ENCODE peak calls at places on chromosome 19, in six cellular contexts. K is HCT116, M is stomach, Q is Panc1, W is tibial artery, G is fibroblast of lung. O is an unnamed sample.

GRCh38 chr19:1998712-1999708 is 16.5 kb downstream of the BTBD2 start:
- DNase-seq in K (no peak), M (no peak), Q (no peak), W (no peak), G (no peak), O (no peak)

GRCh38 chr19:55216461-55217198 is 7.3 kb upstream of the PTPRH start:
- DNase-seq in K (peak; percentile 100), M (peak; percentile 72), Q (peak; percentile 99), W (peak; percentile 69), G (peak; percentile 100), O (peak; percentile 98)

GRCh38 chr19:7846247-7846646 is 16.2 kb downstream of the EVI5L start:
- DNase-seq in K (no peak), M (no peak), Q (no peak), W (no peak), G (no peak), O (peak; percentile 8)

GRCh38 chr19:33613601-33614000 is 8.2 kb upstream of the CHST8 start:
- DNase-seq in K (no peak), M (no peak), Q (no peak), W (no peak), G (no peak), O (no peak)

GRCh38 chr19:11064831-11065303 is 24.4 kb upstream of the LDLR start:
- DNase-seq in K (no peak), M (no peak), Q (no peak), W (no peak), G (peak; percentile 29), O (peak; percentile 90)

GRCh38 chr19:41456342-41456918 is 13.5 kb downstream of the ERICH4 start:
- DNase-seq in K (no peak), M (no peak), Q (no peak), W (no peak), G (peak; percentile 47), O (no peak)

GRCh38 chr19:30879225-30879624 is 470.0 kb downstream of the TSHZ3 start:
- DNase-seq in K (no peak), M (no peak), Q (no peak), W (no peak), G (no peak), O (no peak)

GRCh38 chr19:42594617-42595489 is at the start of gene CEACAM8:
- DNase-seq in K (no peak), M (no peak), Q (no peak), W (no peak), G (no peak), O (no peak)

GRCh38 chr19:49879243-49879960 is 1.9 kb downstream of the TBC1D17 start:
- DNase-seq in K (peak; percentile 71), M (no peak), Q (no peak), W (no peak), G (no peak), O (no peak)

GRCh38 chr19:44019498-44019897 is 5.7 kb upstream of the ZNF222 start:
- DNase-seq in K (no peak), M (no peak), Q (no peak), W (no peak), G (no peak), O (no peak)

GRCh38 chr19:44113784-44114390 is 688 bp downstream of the ZNF225 start:
- DNase-seq in K (no peak), M (no peak), Q (no peak), W (no peak), G (no peak), O (no peak)

GRCh38 chr19:50703915-50704548 is 15.6 kb downstream of the SHANK1 start:
- DNase-seq in K (peak; percentile 26), M (no peak), Q (no peak), W (no peak), G (no peak), O (no peak)

GRCh38 chr19:49340069-49340864 is 5.1 kb downstream of the CD37 start:
- DNase-seq in K (no peak), M (peak; percentile 84), Q (no peak), W (peak; percentile 80), G (no peak), O (peak; percentile 74)

GRCh38 chr19:15187026-15188007 is 13.5 kb downstream of the NOTCH3 start:
- DNase-seq in K (no peak), M (no peak), Q (no peak), W (no peak), G (no peak), O (no peak)

GRCh38 chr19:3554254-3555083 is 2.9 kb downstream of the MFSD12 start:
- DNase-seq in K (no peak), M (no peak), Q (no peak), W (no peak), G (no peak), O (no peak)

GRCh38 chr19:11446652-11447301 is 11.3 kb downstream of the PRKCSH start:
- DNase-seq in K (no peak), M (peak; percentile 63), Q (no peak), W (peak; percentile 32), G (no peak), O (peak; percentile 56)

GRCh38 chr19:2271516-2272103 is 10.4 kb downstream of the PEAK3 start:
- DNase-seq in K (no peak), M (no peak), Q (no peak), W (no peak), G (peak; percentile 87), O (peak; percentile 60)

GRCh38 chr19:588093-588742 is 1.5 kb upstream of the HCN2 start:
- DNase-seq in K (peak; percentile 69), M (peak; percentile 70), Q (no peak), W (no peak), G (peak; percentile 61), O (peak; percentile 90)

GRCh38 chr19:54473071-54473941 is at the start of gene CDC42EP5:
- DNase-seq in K (no peak), M (peak; percentile 50), Q (no peak), W (peak; percentile 76), G (peak; percentile 81), O (no peak)

GRCh38 chr19:18475004-18475453 is 37.1 kb upstream of the ISYNA1 start:
- DNase-seq in K (no peak), M (no peak), Q (no peak), W (no peak), G (no peak), O (no peak)

GRCh38 chr19:18473706-18474087 is 35.8 kb upstream of the ISYNA1 start:
- DNase-seq in K (no peak), M (no peak), Q (no peak), W (no peak), G (no peak), O (no peak)

GRCh38 chr19:18475762-18476331 is 37.9 kb upstream of the ISYNA1 start:
- DNase-seq in K (no peak), M (no peak), Q (no peak), W (no peak), G (no peak), O (no peak)

GRCh38 chr19:18473003-18473705 is 35.2 kb upstream of the ISYNA1 start:
- DNase-seq in K (no peak), M (no peak), Q (no peak), W (no peak), G (no peak), O (no peak)

DNA sequence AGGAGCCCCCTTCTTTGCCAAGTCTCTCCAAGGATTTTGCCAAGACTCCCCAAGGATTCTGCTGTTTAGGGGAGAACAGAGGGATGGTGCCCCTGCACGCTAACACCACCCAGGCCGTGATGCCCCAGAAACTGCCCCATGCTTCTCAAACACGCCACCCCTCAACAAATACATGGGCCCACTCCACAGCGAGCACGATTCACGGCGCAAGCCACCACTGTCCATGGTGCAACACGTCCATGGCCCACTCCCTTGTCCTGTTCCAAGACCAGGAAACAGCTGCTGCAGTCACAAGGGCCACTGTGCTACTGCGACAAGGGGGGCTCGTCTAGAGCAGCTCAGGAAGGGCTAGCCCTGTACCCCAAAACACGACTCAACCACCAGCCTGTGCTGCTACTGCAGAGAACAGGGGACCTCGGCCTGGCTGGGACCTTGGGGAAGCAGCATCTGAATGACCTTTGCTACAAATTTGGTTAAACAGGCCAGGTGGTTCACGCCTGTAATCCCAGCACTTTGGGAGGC is 36.5 kb upstream of the ISYNA1 start:
- DNase-seq in K (no peak), M (no peak), Q (no peak), W (no peak), G (no peak), O (no peak)
- H3K4me1 ChIP-seq in K (peaks cover 26% of the 10 kb centered on the region), M (peaks cover 84% of the 10 kb centered on the region), Q (peaks cover 14% of the 10 kb centered on the region), W (peaks cover 65% of the 10 kb centered on the region), G (peaks cover 7% of the 10 kb centered on the region), O (peaks cover 52% of the 10 kb centered on the region)

GRCh38 chr19:38441660-38442348 is 8.3 kb downstream of the RYR1 start:
- DNase-seq in K (no peak), M (no peak), Q (no peak), W (no peak), G (no peak), O (no peak)
- TF ChIP-seq CTCF in K (no peak), M (no peak), Q (no peak), W (no peak), G (no peak), O (no peak)

GRCh38 chr19:13054605-13055212 is 47.9 kb downstream of the LYL1 start:
- DNase-seq in K (no peak), M (no peak), Q (no peak), W (no peak), G (no peak), O (no peak)

GRCh38 chr19:13053238-13053637 is 49.4 kb downstream of the LYL1 start:
- DNase-seq in K (no peak), M (no peak), Q (no peak), W (no peak), G (peak; percentile 28), O (no peak)

GRCh38 chr19:13051581-13052165 is 51.0 kb downstream of the LYL1 start:
- DNase-seq in K (no peak), M (peak; percentile 88), Q (no peak), W (no peak), G (peak; percentile 52), O (peak; percentile 33)

GRCh38 chr19:13053761-13054604 is 48.7 kb downstream of the LYL1 start:
- DNase-seq in K (peak; percentile 80), M (peak; percentile 89), Q (peak; percentile 38), W (peak; percentile 78), G (peak; percentile 98), O (peak; percentile 65)

GRCh38 chr19:13052447-13053232 is 50.0 kb downstream of the LYL1 start:
- DNase-seq in K (no peak), M (no peak), Q (no peak), W (no peak), G (no peak), O (no peak)
- H3K4me1 ChIP-seq in K (peaks cover 73% of the 10 kb centered on the region), M (peaks cover 90% of the 10 kb centered on the region), Q (peaks cover 86% of the 10 kb centered on the region), W (peaks cover 90% of the 10 kb centered on the region), G (peaks cover 64% of the 10 kb centered on the region), O (peaks cover 31% of the 10 kb centered on the region)

GRCh38 chr19:46022431-46023310 is at the start of gene PGLYRP1:
- DNase-seq in K (no peak), M (no peak), Q (no peak), W (no peak), G (no peak), O (no peak)

GRCh38 chr19:46025825-46026224 is 3.0 kb upstream of the PGLYRP1 start:
- DNase-seq in K (no peak), M (no peak), Q (no peak), W (no peak), G (no peak), O (no peak)

GRCh38 chr19:46021531-46022041 is 1.3 kb downstream of the PGLYRP1 start:
- DNase-seq in K (no peak), M (peak; percentile 46), Q (no peak), W (no peak), G (no peak), O (peak; percentile 38)

GRCh38 chr19:46022061-46022430 is 807 bp downstream of the PGLYRP1 start:
- DNase-seq in K (no peak), M (no peak), Q (no peak), W (no peak), G (no peak), O (no peak)

GRCh38 chr19:46023311-46023779 is 492 bp upstream of the PGLYRP1 start:
- DNase-seq in K (no peak), M (no peak), Q (no peak), W (no peak), G (no peak), O (no peak)
- TF ChIP-seq CTCF in K (no peak), M (no peak), Q (no peak), W (no peak), G (no peak), O (no peak)